ENCODE peak calls at places on chromosomes 4 and X, in four cellular contexts. P, V, Z and O are unnamed samples. For H3K4me1, the result is how much of the 10 kb centered on the place peaks cover.

GRCh38 chr4:118981171-118981838 is 92.7 kb downstream of the SYNPO2 start:
- DNase-seq in P (no peak), V (no peak), Z (no peak), O (no peak)

GRCh38 chrX:140274761-140275525 is 229.9 kb downstream of the SOX3 start:
- DNase-seq in P (no peak), V (no peak), Z (no peak), O (no peak)

GRCh38 chr4:8115916-8116315 is 42.7 kb downstream of the ABLIM2 start:
- DNase-seq in P (no peak), V (no peak), Z (no peak), O (no peak)

GRCh38 chrX:80808160-80808735 is 1.4 kb downstream of the BRWD3 start:
- DNase-seq in P (peak), V (peak), Z (peak), O (no peak)

GRCh38 chrX:37638047-37638446 is 47.5 kb upstream of the XK start:
- DNase-seq in P (no peak), V (no peak), Z (no peak), O (no peak)

GRCh38 chr4:38062088-38062893 is 102.1 kb downstream of the PTTG2 start:
- DNase-seq in P (peak), V (peak), Z (peak), O (no peak)

GRCh38 chr4:8005814-8006215 is 66.2 kb upstream of the AFAP1 start:
- DNase-seq in P (no peak), V (no peak), Z (no peak), O (no peak)

GRCh38 chr4:108619372-108620100 is 840 bp upstream of the RPL34 start:
- DNase-seq in P (no peak), V (no peak), Z (no peak), O (no peak)

GRCh38 chrX:22467571-22467970 is 194.9 kb downstream of the CBLL2 start:
- DNase-seq in P (no peak), V (no peak), Z (no peak), O (no peak)

GRCh38 chr4:98514930-98515809 is 143.2 kb downstream of the TSPAN5 start:
- DNase-seq in P (no peak), V (peak), Z (no peak), O (no peak)

GRCh38 chrX:15129412-15129811 is 140.5 kb downstream of the ASB9 start:
- DNase-seq in P (no peak), V (no peak), Z (no peak), O (no peak)
- H3K27ac ChIP-seq in P (no peak), V (no peak), Z (peak), O (no peak)

GRCh38 chr4:41142946-41143720 is 71.2 kb downstream of the APBB2 start:
- DNase-seq in P (peak), V (no peak), Z (no peak), O (no peak)
- H3K4me1 ChIP-seq in P (half or more), V (under half), Z (under half), O (half or more)

GRCh38 chrX:23765449-23765848 is 17.5 kb upstream of the SAT1 start:
- DNase-seq in P (no peak), V (no peak), Z (no peak), O (no peak)

GRCh38 chrX:23766650-23767551 is 16.1 kb upstream of the SAT1 start:
- DNase-seq in P (no peak), V (peak), Z (no peak), O (no peak)

GRCh38 chrX:23765868-23766267 is 17.1 kb upstream of the SAT1 start:
- DNase-seq in P (no peak), V (no peak), Z (no peak), O (no peak)

GRCh38 chrX:23764585-23764984 is 18.4 kb upstream of the SAT1 start:
- DNase-seq in P (no peak), V (no peak), Z (no peak), O (no peak)

GRCh38 chrX:23764183-23764582 is 18.8 kb upstream of the SAT1 start:
- DNase-seq in P (no peak), V (no peak), Z (no peak), O (no peak)
- H3K27ac ChIP-seq in P (no peak), V (no peak), Z (no peak), O (no peak)

DNA sequence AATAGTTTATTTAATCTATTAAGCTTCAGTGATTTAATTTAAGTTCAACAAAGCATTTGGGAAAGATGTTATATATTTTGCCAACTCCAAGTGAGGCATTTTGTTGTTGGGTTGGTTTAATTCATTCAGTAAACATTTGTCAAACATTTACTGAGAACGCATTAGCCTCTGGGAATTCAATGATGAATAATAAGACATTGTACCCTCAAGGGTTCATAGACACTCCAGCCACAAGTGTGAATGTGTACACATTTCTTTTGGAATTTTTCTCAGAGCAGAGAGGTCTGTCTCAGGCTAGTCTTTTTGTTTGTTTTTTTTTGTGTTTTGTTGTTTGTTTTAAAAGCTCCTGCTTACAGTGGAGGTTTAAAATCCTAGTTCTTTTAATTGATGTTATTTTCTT is 203.9 kb downstream of the SOWAHB start:
- DNase-seq in P (no peak), V (no peak), Z (no peak), O (no peak)
- H3K4me1 ChIP-seq in P (under half), V (under half), Z (under half), O (under half)

DNA sequence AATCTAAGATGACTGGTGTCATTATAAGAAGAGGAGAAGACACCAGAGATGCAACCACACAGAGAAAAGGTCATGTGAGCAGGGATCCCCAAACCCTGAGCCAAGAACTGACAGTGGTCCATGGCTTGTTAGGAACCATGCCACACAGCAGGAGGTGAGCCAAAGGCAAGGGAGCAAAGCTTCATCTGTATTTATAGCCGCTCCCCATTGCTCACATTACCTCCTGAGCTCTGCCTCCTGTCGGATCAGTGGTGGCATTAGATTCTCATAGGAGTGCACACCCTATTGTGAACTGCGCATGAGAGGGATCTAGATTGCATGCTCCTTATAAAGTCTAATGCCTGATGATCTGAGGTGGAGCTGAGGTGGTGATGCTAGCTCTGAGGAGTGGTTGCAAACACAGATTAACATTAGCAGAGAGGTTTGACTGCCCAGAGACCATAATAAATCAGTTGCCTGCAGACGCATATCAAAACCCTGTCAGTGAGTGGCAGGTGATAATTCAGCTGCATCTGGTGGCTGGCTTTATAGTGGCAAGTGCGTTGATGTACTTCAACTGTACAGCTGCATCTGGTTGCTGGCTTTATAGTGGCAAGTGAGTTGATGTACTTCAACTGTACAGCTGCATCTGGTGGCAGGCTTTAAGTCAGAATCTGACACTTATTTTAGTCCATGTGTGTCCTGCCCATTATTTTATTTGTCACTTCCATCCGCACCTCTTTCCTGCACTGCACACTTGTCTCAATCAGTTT is 19.8 kb upstream of the CXCL2 start:
- DNase-seq in P (no peak), V (no peak), Z (no peak), O (no peak)
- H3K27ac ChIP-seq in P (peak), V (no peak), Z (no peak), O (no peak)

DNA sequence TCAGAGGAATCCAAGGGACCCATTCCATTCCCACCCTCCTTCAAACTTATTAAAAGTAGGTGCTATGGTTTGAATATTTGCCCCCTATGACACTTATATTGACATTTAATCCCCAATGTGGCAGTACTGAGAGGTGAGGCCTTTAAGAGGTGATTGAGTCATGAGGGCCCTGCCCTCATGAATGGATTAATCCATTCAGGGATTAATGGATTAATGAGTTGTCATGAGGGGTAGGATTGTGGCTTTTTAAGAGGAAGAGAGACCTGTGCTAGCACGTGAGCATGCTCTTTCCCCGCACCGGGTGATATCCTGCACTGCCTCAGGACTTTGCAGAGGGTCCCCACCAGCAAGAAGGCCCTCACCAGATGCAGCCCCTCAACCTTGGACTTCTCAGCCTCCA is 50.1 kb downstream of the IRF2 start:
- DNase-seq in P (no peak), V (no peak), Z (no peak), O (no peak)
- H3K4me1 ChIP-seq in P (half or more), V (under half), Z (under half), O (under half)

GRCh38 chr4:182147391-182147790 is 95.8 kb upstream of the TENM3 start:
- DNase-seq in P (no peak), V (no peak), Z (no peak), O (no peak)
- H3K27ac ChIP-seq in P (no peak), V (no peak), Z (no peak), O (no peak)

DNA sequence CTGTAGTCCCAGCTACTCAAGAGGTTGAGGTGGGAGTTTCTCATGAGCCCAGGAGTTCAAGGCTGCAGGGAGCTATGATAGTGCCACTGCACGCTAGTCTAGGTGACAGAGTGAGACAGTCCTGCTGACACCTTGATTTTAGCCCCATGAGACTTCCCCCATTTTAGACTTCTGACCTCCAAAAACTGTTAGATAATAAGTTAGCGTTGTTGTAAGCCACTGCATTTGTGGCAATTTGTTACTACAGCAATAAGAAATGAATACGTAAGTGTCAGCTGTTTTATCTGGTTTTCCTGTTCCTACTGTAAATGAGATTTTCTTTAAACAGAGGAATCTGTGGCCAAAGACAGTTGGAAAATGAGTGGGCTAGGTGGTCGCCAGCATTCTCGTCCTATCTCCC is 83.9 kb downstream of the ARHGAP10 start:
- DNase-seq in P (no peak), V (no peak), Z (no peak), O (no peak)
- H3K4me1 ChIP-seq in P (half or more), V (under half), Z (under half), O (under half)